ENCODE peak calls at places on chromosomes 16 and 17, in nine cellular contexts. E is naive thymus-derived CD4-positive, alpha-beta T cell; Z is lower leg skin; F is GM23248; K is activated naive CD4-positive, alpha-beta T cell treated with anti-CD3 and anti-CD28 coated beads for 36 hours; O is LHCN-M2; N is NCI-H774; P is ELR; S is NCI-H1048. C is an unnamed sample.

GRCh38 chr16:72990003-72990521 is 57.9 kb downstream of the ZFHX3 start:
- DNase-seq in F (peak), O (peak), P (peak), K (no peak), Z (peak), E (no peak), S (no peak), N (no peak), C (no peak)

GRCh38 chr17:50817142-50817751 is 18.1 kb upstream of the WFIKKN2 start:
- DNase-seq in K (peak), Z (no peak), P (peak), N (no peak), E (peak), S (no peak), O (peak), F (peak), C (peak)

GRCh38 chr17:28381141-28381825 is 9.8 kb downstream of the SARM1 start:
- DNase-seq in Z (no peak), E (no peak), S (no peak), K (peak), F (no peak), P (no peak), N (no peak), O (no peak), C (peak)

GRCh38 chr16:83842755-83843507 is 35.2 kb downstream of the HSBP1 start:
- DNase-seq in F (no peak), E (no peak), P (no peak), S (no peak), O (no peak), N (no peak), Z (no peak), K (no peak), C (no peak)

GRCh38 chr17:78645421-78646295 is 68.5 kb upstream of the DNAH17 start:
- DNase-seq in K (peak), F (peak), N (no peak), E (peak), P (peak), S (no peak), O (no peak), Z (peak), C (no peak)

GRCh38 chr16:82510041-82510440 is 116.7 kb upstream of the CDH13 start:
- DNase-seq in K (no peak), F (no peak), N (no peak), O (no peak), Z (no peak), P (no peak), E (no peak), S (no peak), C (no peak)

GRCh38 chr17:8951210-8951609 is 14.3 kb downstream of the PIK3R5 start:
- DNase-seq in F (no peak), S (no peak), Z (no peak), K (no peak), O (no peak), N (no peak), P (no peak), E (no peak), C (no peak)

GRCh38 chr16:920722-921121 is 50.1 kb downstream of the LMF1 start:
- DNase-seq in S (no peak), K (no peak), N (no peak), P (no peak), F (peak), O (peak), Z (peak), E (no peak), C (no peak)

GRCh38 chr17:28618464-28618863 is 4.5 kb upstream of the RSKR start:
- DNase-seq in E (no peak), N (no peak), S (no peak), Z (no peak), O (no peak), P (no peak), F (no peak), K (no peak), C (no peak)

GRCh38 chr17:16926061-16926511 is 45.8 kb downstream of the TNFRSF13B start:
- DNase-seq in O (no peak), P (no peak), K (no peak), E (no peak), F (no peak), N (no peak), Z (no peak), S (no peak), C (no peak)

GRCh38 chr16:73210686-73211085 is 162.8 kb upstream of the ZFHX3 start:
- DNase-seq in S (no peak), K (no peak), E (no peak), N (no peak), P (no peak), O (no peak), F (no peak), Z (no peak), C (no peak)

GRCh38 chr17:17685775-17686291 is 4.6 kb downstream of the RAI1 start:
- DNase-seq in N (no peak), F (peak), Z (peak), O (no peak), E (no peak), K (peak), S (no peak), P (peak), C (no peak)

GRCh38 chr16:71807905-71808592 is 585 bp downstream of the AP1G1 start:
- DNase-seq in P (peak), S (no peak), Z (peak), E (no peak), O (peak), N (no peak), F (peak), K (peak), C (peak)

GRCh38 chr17:79935197-79935844 is 96.1 kb upstream of the CBX4 start:
- DNase-seq in S (no peak), O (no peak), K (no peak), Z (no peak), E (no peak), N (no peak), P (no peak), F (no peak), C (no peak)

GRCh38 chr16:74984194-74984669 is 691 bp downstream of the WDR59 start:
- DNase-seq in E (peak), N (no peak), S (no peak), P (peak), Z (no peak), F (peak), K (peak), O (peak), C (no peak)

GRCh38 chr17:66803474-66803951 is 31.4 kb upstream of the CACNG5 start:
- DNase-seq in Z (no peak), P (no peak), E (no peak), F (no peak), K (no peak), N (no peak), S (no peak), O (no peak), C (no peak)

GRCh38 chr17:81412490-81413093 is 17.3 kb downstream of the BAHCC1 start:
- DNase-seq in S (no peak), K (peak), F (no peak), Z (no peak), N (no peak), O (no peak), P (no peak), E (peak), C (peak)

GRCh38 chr17:43169561-43170139 is 1.4 kb upstream of the NBR1 start:
- DNase-seq in Z (peak), P (peak), O (no peak), K (no peak), E (no peak), N (peak), S (no peak), F (peak), C (peak)